ENCODE peak calls at places on chromosomes 16 and 17, in six cellular contexts. O, M, C, J, A and X are unnamed samples. For H3K27me3 and H3K4me1, the result is how much of the 10 kb centered on the place peaks cover.

GRCh38 chr17:50129303-50129945 is 536 bp downstream of the SAMD14 start:
- DNase-seq in O (no peak), M (no peak), C (no peak), J (peak), A (peak), X (no peak)

GRCh38 chr17:32621612-32622312 is 135.0 kb downstream of the CDK5R1 start:
- DNase-seq in O (no peak), M (no peak), C (no peak), J (no peak), A (no peak), X (no peak)

GRCh38 chr16:70708381-70709253 is 22.8 kb upstream of the MTSS2 start:
- DNase-seq in O (no peak), M (no peak), C (no peak), J (no peak), A (no peak), X (no peak)

GRCh38 chr16:27111486-27111885 is 44.8 kb downstream of the C16orf82 start:
- DNase-seq in O (no peak), M (no peak), C (peak), J (no peak), A (no peak), X (no peak)

GRCh38 chr16:74603848-74604247 is 3.1 kb downstream of the GLG1 start:
- DNase-seq in O (no peak), M (no peak), C (no peak), J (no peak), A (no peak), X (no peak)

GRCh38 chr16:50815382-50815781 is 73.5 kb downstream of the CYLD start:
- DNase-seq in O (no peak), M (no peak), C (no peak), J (no peak), A (no peak), X (no peak)

GRCh38 chr16:84482001-84482891 is 22.2 kb downstream of the MEAK7 start:
- DNase-seq in O (no peak), M (no peak), C (peak), J (no peak), A (no peak), X (no peak)

GRCh38 chr17:79214940-79215604 is 140.4 kb downstream of the ENGASE start:
- DNase-seq in O (no peak), M (no peak), C (no peak), J (no peak), A (no peak), X (no peak)

GRCh38 chr16:88901718-88902337 is 35.4 kb upstream of the PABPN1L start:
- DNase-seq in O (no peak), M (no peak), C (no peak), J (no peak), A (no peak), X (no peak)

GRCh38 chr16:88902744-88903143 is 36.3 kb upstream of the PABPN1L start:
- DNase-seq in O (no peak), M (no peak), C (no peak), J (no peak), A (no peak), X (no peak)

GRCh38 chr16:88900653-88901052 is 34.2 kb upstream of the PABPN1L start:
- DNase-seq in O (no peak), M (no peak), C (no peak), J (no peak), A (no peak), X (no peak)

GRCh38 chr16:88897696-88898425 is 31.4 kb upstream of the PABPN1L start:
- DNase-seq in O (no peak), M (no peak), C (no peak), J (no peak), A (no peak), X (no peak)

GRCh38 chr16:88899901-88900648 is 33.6 kb upstream of the PABPN1L start:
- DNase-seq in O (no peak), M (no peak), C (no peak), J (no peak), A (no peak), X (no peak)
- H3K27me3 ChIP-seq in O (under half), M (under half), C (under half), J (under half), A (under half), X (under half)

DNA sequence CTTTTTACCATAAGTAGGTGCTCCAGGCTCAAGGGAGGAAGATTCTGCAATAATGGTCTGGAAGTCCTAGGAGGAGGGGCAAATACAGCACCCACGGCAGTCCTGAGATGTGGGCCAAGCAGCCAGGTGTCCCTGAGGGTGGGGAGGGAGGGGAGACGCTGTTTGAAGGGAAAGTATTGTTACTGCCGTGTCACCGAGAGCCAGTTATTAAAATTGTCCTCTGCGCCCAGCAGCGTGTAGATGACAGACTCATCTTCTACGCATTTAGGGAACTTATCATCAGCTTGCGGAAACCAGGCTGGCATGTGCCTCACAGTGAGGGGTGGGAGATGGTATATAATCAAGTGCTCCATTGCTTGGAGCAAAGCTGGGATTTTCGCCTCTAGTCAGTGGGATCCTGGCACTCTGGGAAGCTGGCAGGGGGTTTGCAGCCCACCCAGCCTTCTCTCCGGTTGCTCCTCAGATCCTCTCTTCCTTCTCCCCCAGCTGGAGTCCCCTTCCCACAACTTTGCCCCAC is 104.6 kb downstream of the OR1D5 start:
- DNase-seq in O (no peak), M (no peak), C (no peak), J (no peak), A (no peak), X (no peak)
- H3K4me1 ChIP-seq in O (under half), M (under half), C (under half), J (under half), A (under half), X (under half)

DNA sequence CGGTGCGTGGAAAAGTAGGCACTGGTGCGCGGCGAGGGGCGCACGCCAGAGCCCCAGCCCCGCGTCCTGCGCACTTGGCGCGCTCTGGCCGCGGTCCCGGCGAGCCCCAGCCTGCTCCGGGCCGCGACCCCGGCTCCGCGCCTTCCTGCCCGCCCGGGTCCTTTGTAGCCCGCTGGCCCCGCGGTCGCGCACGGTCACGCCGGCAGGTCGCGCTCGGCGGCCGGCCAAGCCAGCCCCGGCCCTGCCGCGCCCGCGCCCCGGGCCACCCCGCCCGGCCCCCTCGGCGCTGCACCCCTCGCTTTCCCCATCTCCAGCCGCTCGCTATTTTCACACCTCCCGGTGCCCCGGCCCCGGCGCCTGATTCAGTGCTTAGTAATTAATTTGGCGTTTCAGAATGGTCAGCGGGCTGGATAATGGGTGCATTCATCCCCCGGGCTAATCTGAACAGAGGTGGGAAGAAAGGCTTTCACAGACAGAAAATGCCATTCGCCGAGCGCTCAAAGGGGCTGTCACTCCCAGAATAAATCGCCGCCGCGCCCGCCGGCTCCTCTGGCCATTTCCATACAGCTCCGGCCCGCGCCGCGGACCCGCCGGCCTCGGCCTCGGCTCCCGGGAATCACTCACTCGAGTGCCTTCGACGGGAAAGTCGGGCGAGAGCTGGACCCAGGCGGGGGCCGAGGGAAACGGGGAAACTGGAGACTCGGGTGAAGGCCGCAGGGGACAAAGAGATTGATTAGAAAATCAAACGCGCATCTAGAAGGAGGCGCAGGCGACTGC is 17.8 kb upstream of the NTN1 start:
- DNase-seq in O (no peak), M (no peak), C (no peak), J (no peak), A (no peak), X (no peak)
- H3K27me3 ChIP-seq in O (under half), M (under half), C (under half), J (under half), A (under half), X (under half)

GRCh38 chr17:38402897-38403296 is 25.4 kb upstream of the ARHGAP23 start:
- DNase-seq in O (no peak), M (no peak), C (no peak), J (no peak), A (no peak), X (no peak)

GRCh38 chr17:38403491-38403890 is 24.8 kb upstream of the ARHGAP23 start:
- DNase-seq in O (no peak), M (no peak), C (no peak), J (no peak), A (no peak), X (peak)

GRCh38 chr17:38401459-38401858 is 26.8 kb upstream of the ARHGAP23 start:
- DNase-seq in O (no peak), M (no peak), C (no peak), J (no peak), A (no peak), X (no peak)

GRCh38 chr17:38405654-38406053 is 22.6 kb upstream of the ARHGAP23 start:
- DNase-seq in O (no peak), M (no peak), C (no peak), J (no peak), A (no peak), X (no peak)

DNA sequence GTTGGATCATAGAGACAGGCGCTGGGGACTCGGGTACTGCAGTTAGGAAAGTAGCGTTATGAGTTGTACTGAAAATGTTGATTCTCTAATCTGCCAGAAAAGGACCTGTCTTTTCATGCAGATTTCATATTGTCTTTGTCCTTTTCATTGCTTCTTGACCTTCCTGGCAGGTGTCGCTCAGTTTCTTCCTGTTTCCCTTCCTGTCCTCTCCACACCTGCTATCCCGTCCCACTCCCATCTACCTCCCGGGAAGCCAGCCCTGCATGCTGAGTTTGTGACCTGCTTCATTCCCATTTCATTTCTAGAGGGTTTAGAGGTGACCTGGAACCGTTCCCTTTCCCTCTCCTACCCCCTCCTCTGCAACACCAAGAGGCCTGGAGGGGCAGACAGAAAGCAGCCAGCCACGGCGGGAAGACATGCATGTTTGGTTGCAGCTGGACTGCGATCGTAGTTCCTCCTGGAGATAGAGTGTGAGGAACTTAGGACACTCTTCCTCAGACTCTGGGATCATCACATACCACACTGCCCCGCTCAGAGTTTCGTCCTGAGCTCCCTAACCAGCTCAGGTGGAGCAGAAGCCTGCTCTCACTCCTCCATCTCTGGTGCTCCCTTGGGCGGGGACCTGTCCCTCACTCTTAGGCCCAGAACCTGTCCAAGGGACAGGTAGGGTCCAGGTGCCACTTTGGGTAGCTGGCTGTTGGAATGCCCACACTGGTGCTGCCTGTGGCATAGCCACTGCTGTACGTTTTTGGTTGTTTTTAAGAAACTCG is 23.9 kb upstream of the ARHGAP23 start:
- DNase-seq in O (no peak), M (no peak), C (no peak), J (no peak), A (no peak), X (no peak)
- H3K4me1 ChIP-seq in O (under half), M (under half), C (under half), J (under half), A (under half), X (under half)

GRCh38 chr16:21301168-21301894 is 23.2 kb upstream of the CRYM start:
- DNase-seq in O (peak), M (peak), C (peak), J (no peak), A (no peak), X (peak)
- H3K27me3 ChIP-seq in O (under half), M (under half), C (under half), J (under half), A (under half), X (under half)